ENCODE peak calls at places on chromosomes 4 and X, in ten cellular contexts. I is T-helper 2 cell, F is chondrocyte, W is mammary epithelial cell, Y is amniotic stem cell, C is SJSA1, Q is RCC 7860, L is NCI-H460, O is NCI-H510A treated with DMSO at 0.1 percent for 48 hours, U is memory B cell. N is an unnamed sample.
A peak's percentile ranks its signal among the peaks of the same experiment; 100 is the strongest.

GRCh38 chr4:28639747-28640146 is 1779.1 kb downstream of the STIM2 start:
- DNase-seq in I (no peak), F (no peak), W (peak; percentile 30), Y (no peak), C (no peak), Q (no peak), L (no peak), O (no peak), U (no peak), N (no peak)

GRCh38 chr4:189592905-189593304 is 347.8 kb upstream of the FRG1 start:
- DNase-seq in I (no peak), F (no peak), W (no peak), Y (no peak), C (no peak), Q (no peak), L (no peak), O (no peak), U (no peak), N (no peak)

GRCh38 chrX:38009641-38010040 is 3.3 kb downstream of the SYTL5 start:
- DNase-seq in I (no peak), F (no peak), W (no peak), Y (no peak), C (no peak), Q (no peak), L (no peak), O (no peak), U (no peak), N (no peak)

GRCh38 chrX:39905475-39905889 is 192.3 kb downstream of the BCOR start:
- DNase-seq in I (no peak), F (peak; percentile 22), W (no peak), Y (no peak), C (peak; percentile 77), Q (peak; percentile 6), L (peak; percentile 66), O (peak; percentile 14), U (no peak), N (no peak)

GRCh38 chr4:23680616-23681518 is 209.0 kb downstream of the PPARGC1A start:
- DNase-seq in I (no peak), F (no peak), W (no peak), Y (no peak), C (no peak), Q (peak; percentile 54), L (no peak), O (no peak), U (no peak), N (no peak)

GRCh38 chr4:189792819-189793618 is 147.7 kb upstream of the FRG1 start:
- DNase-seq in I (peak; percentile 32), F (no peak), W (peak; percentile 52), Y (no peak), C (no peak), Q (peak; percentile 15), L (peak; percentile 56), O (peak; percentile 46), U (peak; percentile 36), N (peak; percentile 57)

GRCh38 chr4:98603683-98604573 is 54.5 kb downstream of the TSPAN5 start:
- DNase-seq in I (no peak), F (no peak), W (no peak), Y (no peak), C (no peak), Q (peak; percentile 55), L (no peak), O (no peak), U (no peak), N (no peak)

GRCh38 chr4:10554694-10555093 is 97.5 kb upstream of the ZNF518B start:
- DNase-seq in I (peak; percentile 7), F (no peak), W (peak; percentile 61), Y (peak; percentile 9), C (no peak), Q (peak; percentile 35), L (peak; percentile 45), O (peak; percentile 57), U (peak; percentile 54), N (peak; percentile 16)